ENCODE peak calls at places on chromosomes 11 and 22, in seven cellular contexts. Y is GM12891, S is SK-N-SH, P is H1, J is HepG2, W is GM12878, I is K562. L is an unnamed sample.

GRCh38 chr11:34274712-34275398 is 83.0 kb downstream of the ABTB2 start:
- DNase-seq in I (no peak), Y (no peak), W (no peak), P (no peak), S (peak; percentile 56), J (no peak), L (no peak)

GRCh38 chr11:72569966-72570892 is 104.0 kb downstream of the PDE2A start:
- DNase-seq in S (no peak), P (no peak), Y (no peak), I (no peak), J (no peak), W (no peak), L (no peak)

GRCh38 chr11:9001736-9002135 is 2.1 kb downstream of the NRIP3 start:
- DNase-seq in I (peak; percentile 50), Y (no peak), S (no peak), J (no peak), P (no peak), W (no peak), L (no peak)

GRCh38 chr22:20242393-20243175 is 25.5 kb downstream of the RTN4R start:
- DNase-seq in I (no peak), W (no peak), Y (no peak), S (no peak), J (no peak), P (no peak), L (no peak)

GRCh38 chr11:68412593-68413475 is 47.7 kb upstream of the PPP6R3 start:
- DNase-seq in Y (no peak), W (peak; percentile 85), I (no peak), S (no peak), J (no peak), P (no peak), L (peak; percentile 55)

GRCh38 chr11:83819936-83820549 is 533.9 kb upstream of the CCDC90B start:
- DNase-seq in J (peak; percentile 43), S (peak; percentile 29), Y (no peak), I (peak; percentile 39), P (no peak), W (no peak), L (no peak)

GRCh38 chr11:10856689-10857603 is 907 bp downstream of the ZBED5 start:
- DNase-seq in S (peak; percentile 42), Y (no peak), P (no peak), I (peak; percentile 44), J (peak; percentile 48), W (peak; percentile 15), L (no peak)

GRCh38 chr22:28983190-28983589 is 78.4 kb downstream of the C22orf31 start:
- DNase-seq in P (no peak), W (no peak), I (no peak), S (no peak), Y (no peak), J (no peak), L (no peak)

GRCh38 chr22:49324527-49325491 is 502.9 kb downstream of the BRD1 start:
- DNase-seq in Y (no peak), P (peak; percentile 38), W (no peak), I (no peak), S (peak; percentile 5), J (no peak), L (no peak)

GRCh38 chr22:47678048-47678447 is 915.6 kb downstream of the TBC1D22A start:
- DNase-seq in W (no peak), Y (no peak), S (no peak), P (no peak), J (no peak), I (peak; percentile 69), L (no peak)

GRCh38 chr11:2761131-2762030 is 61.6 kb upstream of the KCNQ1OT1 start:
- DNase-seq in W (no peak), P (peak; percentile 39), S (no peak), Y (no peak), I (no peak), J (no peak), L (no peak)

GRCh38 chr11:45859661-45860140 is 12.4 kb downstream of the CRY2 start:
- DNase-seq in Y (no peak), J (no peak), I (no peak), W (no peak), P (no peak), S (peak; percentile 87), L (no peak)

GRCh38 chr22:43363580-43364435 is 20.6 kb upstream of the SCUBE1 start:
- DNase-seq in J (no peak), W (no peak), I (no peak), S (no peak), P (no peak), Y (no peak), L (no peak)

GRCh38 chr11:43736502-43737193 is 56.1 kb downstream of the HSD17B12 start:
- DNase-seq in Y (no peak), P (no peak), J (peak; percentile 19), W (no peak), S (no peak), I (no peak), L (no peak)

GRCh38 chr11:4125141-4125540 is 30.5 kb downstream of the RRM1 start:
- DNase-seq in S (no peak), Y (no peak), I (no peak), J (no peak), P (no peak), W (no peak), L (no peak)

GRCh38 chr22:35523167-35523928 is 17.3 kb upstream of the RASD2 start:
- DNase-seq in J (no peak), S (no peak), W (no peak), Y (no peak), P (no peak), I (no peak), L (no peak)

GRCh38 chr22:24282401-24282800 is 11.8 kb downstream of the SPECC1L start:
- DNase-seq in S (no peak), P (no peak), I (no peak), Y (no peak), J (no peak), W (no peak), L (no peak)

GRCh38 chr11:92941676-92942571 is 27.5 kb upstream of the MTNR1B start:
- DNase-seq in P (no peak), J (peak; percentile 23), W (no peak), Y (peak; percentile 30), S (peak; percentile 64), I (peak; percentile 37), L (peak; percentile 19)
- TF ChIP-seq TAF1 in P (no peak), J (no peak), W (no peak), Y (no peak), S (no peak), I (no peak), L (no peak)

DNA sequence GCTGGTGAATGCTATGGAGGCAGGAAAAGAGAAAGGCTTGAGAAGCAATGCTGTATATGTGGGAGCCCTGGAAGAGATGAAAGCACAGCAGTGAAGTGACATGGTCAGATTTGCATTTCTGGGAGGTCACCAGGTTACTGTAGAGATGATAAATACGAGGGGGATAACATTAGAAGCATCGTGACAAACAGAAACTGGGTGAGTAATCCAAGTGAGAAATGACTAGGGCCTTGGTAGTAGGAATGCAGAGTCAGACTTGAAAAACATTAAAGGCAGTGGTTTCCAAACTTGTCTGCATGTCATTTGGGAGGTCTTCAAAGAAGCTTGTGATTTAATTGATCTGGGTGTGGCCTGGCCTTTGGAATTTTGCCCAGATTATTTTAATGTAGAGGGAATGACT is 44.0 kb downstream of the CCDC34 start:
- DNase-seq in J (peak; percentile 48), W (peak; percentile 42), Y (peak; percentile 31), I (no peak), S (no peak), P (no peak), L (peak; percentile 7)
- TF ChIP-seq TAF1 in J (no peak), W (no peak), Y (no peak), I (no peak), S (no peak), P (no peak), L (no peak)

DNA sequence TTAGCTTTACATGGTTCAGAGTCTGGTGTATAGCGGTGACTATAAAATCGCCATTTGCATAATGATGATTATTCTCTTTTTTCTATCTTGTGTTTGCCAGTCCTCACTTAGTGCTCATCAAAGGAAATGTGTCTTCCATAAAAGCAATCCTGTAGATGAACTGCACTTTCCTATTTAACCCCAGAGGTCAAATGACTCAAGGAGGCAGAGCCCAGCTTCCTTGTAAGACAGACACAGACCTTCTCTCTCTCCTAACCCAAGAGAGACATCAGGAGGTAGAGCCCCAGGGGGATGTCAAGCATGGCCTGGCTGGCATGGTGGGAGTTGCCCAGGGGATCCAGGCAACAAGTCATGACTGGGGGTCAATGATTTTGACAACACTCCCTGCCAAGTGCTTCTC is 46.9 kb upstream of the CRTAM start:
- DNase-seq in I (no peak), W (no peak), S (no peak), J (no peak), Y (no peak), P (no peak), L (no peak)
- TF ChIP-seq TAF1 in I (no peak), W (no peak), S (no peak), J (no peak), Y (no peak), P (no peak), L (no peak)

DNA sequence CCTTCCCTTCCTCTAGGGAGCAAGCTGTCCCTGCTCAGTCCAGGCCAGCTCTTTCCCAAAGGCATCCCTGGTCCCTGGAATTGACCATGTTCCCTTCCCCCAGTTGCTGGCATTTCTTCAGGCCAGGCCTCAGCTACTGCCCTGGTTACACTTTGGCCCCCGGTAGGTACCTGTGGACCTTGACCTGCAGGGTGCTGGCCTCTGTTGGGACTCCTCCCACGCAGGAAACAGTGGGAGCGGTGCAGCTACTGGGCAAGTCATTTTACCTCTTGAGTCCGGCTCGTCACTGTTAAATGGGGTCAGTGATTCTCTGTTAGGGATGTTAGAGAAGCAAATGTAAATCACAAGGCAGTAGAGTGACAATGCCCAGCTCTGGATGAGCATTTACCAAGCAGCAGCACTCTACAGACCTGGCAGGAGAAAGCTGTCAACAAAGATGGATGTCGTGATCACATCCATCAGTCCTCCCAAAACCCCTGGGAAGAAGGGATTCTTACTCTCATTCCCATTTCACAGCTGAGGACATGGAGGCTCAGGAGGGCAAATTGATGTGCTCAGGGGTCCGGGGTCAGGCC is 16.9 kb downstream of the MYO7A start:
- DNase-seq in P (no peak), S (no peak), Y (no peak), I (no peak), J (peak; percentile 77), W (no peak), L (no peak)
- TF ChIP-seq TAF1 in P (no peak), S (no peak), Y (no peak), I (no peak), J (no peak), W (no peak), L (no peak)

DNA sequence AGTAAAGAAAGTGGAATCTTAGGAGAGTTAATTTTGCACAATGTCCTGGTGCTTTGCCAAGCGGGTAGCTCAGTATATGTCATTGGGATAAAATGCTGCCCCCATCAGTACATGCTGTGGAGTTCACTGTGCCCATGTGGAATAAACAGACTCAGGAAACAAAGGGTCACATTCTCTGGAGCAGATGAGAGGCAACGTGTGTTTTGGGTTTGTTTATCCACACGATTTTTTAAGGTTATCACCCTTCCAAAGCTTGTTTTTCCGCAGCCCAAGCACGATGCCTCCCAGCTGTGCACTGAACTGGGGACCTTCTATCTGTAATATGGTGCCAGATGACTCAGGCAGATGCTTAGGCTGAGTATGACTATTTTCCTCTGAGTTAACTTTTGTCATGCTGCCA is 6.4 kb downstream of the OR4D6 start:
- DNase-seq in I (no peak), W (no peak), P (no peak), S (no peak), J (no peak), Y (no peak), L (no peak)
- TF ChIP-seq TAF1 in I (no peak), W (no peak), P (no peak), S (no peak), J (no peak), Y (no peak), L (no peak)